ENCODE peak calls at places on chromosomes 11 and 22, in nine cellular contexts. H is SK-N-SH treated with all-trans-retinoic acid at 6 μM for 48 hours; C is naive B cell; X is activated B cell treated with CpG ODN at 0.5 μM for 24 hours; V is right cardiac atrium; M is gastrocnemius medialis; B is heart left ventricle; A is Right ventricle myocardium inferior; W is activated CD8-positive, alpha-beta T cell treated with anti-CD3 and anti-CD28 coated beads, Interleukin-2, amount 10 ng/mL, durations not matched to agents 7 days and 5 days. L is an unnamed sample.

GRCh38 chr11:131223198-131223975 is 147.0 kb upstream of the NTM start:
- ATAC-seq in H (no peak), C (no peak), X (no peak), V (no peak), M (no peak), B (no peak), A (no peak), W (no peak), L (no peak)

GRCh38 chr22:25659413-25659812 is 82.6 kb upstream of the MYO18B start:
- ATAC-seq in H (no peak), C (no peak), X (no peak), V (no peak), M (no peak), B (no peak), A (no peak), W (no peak), L (no peak)

GRCh38 chr22:20128902-20129746 is 2.5 kb upstream of the ZDHHC8 start:
- ATAC-seq in H (no peak), C (no peak), X (no peak), V (no peak), M (no peak), B (no peak), A (no peak), W (no peak), L (no peak)

GRCh38 chr11:46336781-46337180 is 10.5 kb upstream of the DGKZ start:
- ATAC-seq in H (no peak), C (no peak), X (no peak), V (no peak), M (no peak), B (no peak), A (no peak), W (no peak), L (no peak)

GRCh38 chr11:111360150-111361043 is 18.7 kb downstream of the POU2AF1 start:
- ATAC-seq in H (no peak), C (no peak), X (no peak), V (no peak), M (no peak), B (no peak), A (no peak), W (no peak), L (no peak)

GRCh38 chr22:17910561-17911311 is 113.6 kb downstream of the MICAL3 start:
- ATAC-seq in H (peak; percentile 93), C (no peak), X (no peak), V (peak; percentile 95), M (peak; percentile 80), B (peak; percentile 88), A (peak; percentile 87), W (no peak), L (no peak)

GRCh38 chr11:12079726-12080556 is 30.4 kb upstream of the MICAL2 start:
- ATAC-seq in H (peak; percentile 67), C (no peak), X (no peak), V (peak; percentile 86), M (peak; percentile 7), B (peak; percentile 68), A (peak; percentile 72), W (no peak), L (no peak)

GRCh38 chr11:9029477-9029876 is 25.7 kb upstream of the NRIP3 start:
- ATAC-seq in H (no peak), C (no peak), X (no peak), V (no peak), M (no peak), B (no peak), A (no peak), W (no peak), L (no peak)

GRCh38 chr22:30202531-30203006 is 44.0 kb downstream of the LIF start:
- ATAC-seq in H (no peak), C (no peak), X (no peak), V (peak; percentile 74), M (no peak), B (no peak), A (peak; percentile 65), W (no peak), L (no peak)

GRCh38 chr11:66126064-66126463 is 56.0 kb downstream of the PACS1 start:
- ATAC-seq in H (no peak), C (peak; percentile 50), X (peak; percentile 22), V (no peak), M (no peak), B (no peak), A (no peak), W (no peak), L (peak; percentile 68)

GRCh38 chr22:29799217-29799680 is 32.1 kb downstream of the UQCR10 start:
- ATAC-seq in H (peak; percentile 99), C (no peak), X (no peak), V (peak; percentile 98), M (peak; percentile 95), B (peak; percentile 92), A (peak; percentile 96), W (no peak), L (no peak)

GRCh38 chr22:24894220-24894975 is 52.1 kb downstream of the LHFPL7 start:
- ATAC-seq in H (peak; percentile 97), C (no peak), X (no peak), V (peak; percentile 91), M (peak; percentile 98), B (peak; percentile 91), A (peak; percentile 88), W (no peak), L (no peak)

GRCh38 chr11:47467372-47467771 is 18.4 kb upstream of the RAPSN start:
- ATAC-seq in H (no peak), C (no peak), X (no peak), V (peak; percentile 36), M (no peak), B (no peak), A (no peak), W (no peak), L (no peak)

GRCh38 chr11:112942966-112943643 is 18.1 kb upstream of the NCAM1 start:
- ATAC-seq in H (no peak), C (no peak), X (no peak), V (peak; percentile 78), M (peak; percentile 87), B (peak; percentile 80), A (peak; percentile 71), W (no peak), L (no peak)

GRCh38 chr11:114395776-114396175 is 4.5 kb downstream of the C11orf71 start:
- ATAC-seq in H (no peak), C (no peak), X (no peak), V (no peak), M (no peak), B (no peak), A (no peak), W (no peak), L (no peak)

GRCh38 chr11:130192845-130193267 is 33.3 kb downstream of the ST14 start:
- ATAC-seq in H (no peak), C (no peak), X (no peak), V (no peak), M (no peak), B (no peak), A (no peak), W (no peak), L (no peak)

L was measured in stimulated activated memory B cell treated with anti-CD40 and anti-IgM and Interleukin-4, amounts not matched to agents 10 μg/mL and 1 μg/mL and 100 μg/mL, for 72 hours.